ENCODE peak calls at places on chromosomes 4 and X, in eight cellular contexts. R is SK-N-DZ; T is fibroblast of lung; I is T-cell; G is HFF-Myc; U is RPMI7951; D is KBM-7; E is activated CD8-positive, alpha-beta memory T cell treated with anti-CD3 and anti-CD28 coated beads for 48 hours. B is an unnamed sample.

GRCh38 chr4:40699648-40700047 is 50.1 kb upstream of the NSUN7 start:
- DNase-seq in R (no peak), T (peak; percentile 83), I (no peak), G (no peak), U (peak; percentile 70), D (no peak), E (no peak), B (no peak)

GRCh38 chr4:36549256-36549655 is 267.8 kb downstream of the DTHD1 start:
- DNase-seq in R (no peak), T (no peak), I (no peak), G (no peak), U (no peak), D (no peak), E (no peak), B (no peak)

GRCh38 chr4:53326535-53326934 is 39.3 kb downstream of the SCFD2 start:
- DNase-seq in R (no peak), T (no peak), I (no peak), G (no peak), U (no peak), D (no peak), E (no peak), B (no peak)

GRCh38 chr4:658681-659667 is 15.1 kb downstream of the ATP5ME start:
- DNase-seq in R (no peak), T (no peak), I (no peak), G (no peak), U (no peak), D (no peak), E (no peak), B (no peak)

GRCh38 chrX:153669174-153669890 is 4.3 kb downstream of the PNCK start:
- DNase-seq in R (peak; percentile 46), T (no peak), I (peak; percentile 17), G (no peak), U (no peak), D (peak; percentile 83), E (peak; percentile 16), B (no peak)

GRCh38 chr4:69731261-69731660 is 29.2 kb downstream of the SULT1B1 start:
- DNase-seq in R (no peak), T (no peak), I (no peak), G (peak; percentile 25), U (no peak), D (no peak), E (no peak), B (no peak)

GRCh38 chrX:30812326-30812725 is 76.7 kb downstream of the TAB3 start:
- DNase-seq in R (no peak), T (no peak), I (no peak), G (no peak), U (no peak), D (peak; percentile 24), E (no peak), B (no peak)

GRCh38 chr4:118682928-118683327 is 2.3 kb upstream of the METTL14 start:
- DNase-seq in R (peak; percentile 28), T (peak; percentile 12), I (no peak), G (peak; percentile 20), U (peak; percentile 49), D (peak; percentile 74), E (no peak), B (no peak)

GRCh38 chrX:41837270-41837944 is 85.9 kb downstream of the CASK start:
- DNase-seq in R (no peak), T (no peak), I (no peak), G (no peak), U (no peak), D (no peak), E (no peak), B (no peak)